ENCODE peak calls at places on chromosome 14, in ten cellular contexts. W is mucosa of descending colon; C is NCI-H2171 treated with DMSO at 0.1 percent for 48 hours; L is astrocyte of the hippocampus; R is CD8-positive, alpha-beta memory T cell; Z is activated naive CD8-positive, alpha-beta T cell treated with anti-CD3 and anti-CD28 coated beads for 36 hours; F is esophagus muscularis mucosa; I is NCI-H1436 treated with DMSO at 0.1 percent for 48 hours; P is lower leg skin; T is neural crest cell. V is an unnamed sample.

GRCh38 chr14:34436118-34436905 is 25.7 kb downstream of the SPTSSA start:
- DNase-seq in P (no peak), C (no peak), Z (no peak), T (no peak), W (no peak), I (no peak), L (no peak), F (no peak), R (no peak), V (no peak)

GRCh38 chr14:63614964-63615363 is 26.7 kb downstream of the WDR89 start:
- DNase-seq in C (peak; percentile 59), W (no peak), R (no peak), Z (no peak), F (no peak), P (no peak), T (no peak), I (no peak), L (peak; percentile 31), V (no peak)

GRCh38 chr14:94876306-94876705 is 106.4 kb upstream of the GSC start:
- DNase-seq in C (no peak), T (no peak), W (no peak), L (no peak), Z (no peak), R (no peak), P (no peak), F (no peak), I (no peak), V (no peak)

GRCh38 chr14:75335588-75335987 is 57.0 kb downstream of the FOS start:
- DNase-seq in W (no peak), Z (no peak), T (no peak), P (no peak), F (no peak), L (peak; percentile 69), C (no peak), I (no peak), R (no peak), V (no peak)

GRCh38 chr14:89302396-89302950 is 114.6 kb downstream of the FOXN3 start:
- DNase-seq in T (no peak), P (no peak), W (no peak), F (no peak), Z (no peak), I (no peak), C (no peak), L (no peak), R (no peak), V (no peak)

GRCh38 chr14:71932229-71932951 is at the start of gene RGS6:
- DNase-seq in I (no peak), R (no peak), Z (peak; percentile 58), C (peak; percentile 65), P (no peak), L (peak; percentile 82), F (peak; percentile 26), T (peak; percentile 30), W (no peak), V (peak; percentile 40)

GRCh38 chr14:92500491-92500941 is 13.1 kb upstream of the RIN3 start:
- DNase-seq in W (no peak), Z (no peak), L (peak; percentile 67), T (peak; percentile 29), R (no peak), C (peak; percentile 46), F (no peak), I (no peak), P (no peak), V (no peak)

GRCh38 chr14:100415226-100415625 is 92.1 kb downstream of the SLC25A47 start:
- DNase-seq in C (no peak), L (no peak), I (no peak), T (no peak), Z (no peak), R (no peak), F (no peak), W (no peak), P (no peak), V (no peak)

GRCh38 chr14:104582649-104583048 is 3.1 kb downstream of the C14orf180 start:
- DNase-seq in L (no peak), P (no peak), Z (no peak), F (no peak), T (no peak), I (no peak), W (no peak), C (peak; percentile 41), R (no peak), V (no peak)

GRCh38 chr14:66709292-66709691 is 201.3 kb downstream of the GPHN start:
- DNase-seq in W (no peak), R (no peak), T (no peak), C (no peak), I (no peak), Z (no peak), L (peak; percentile 35), P (no peak), F (no peak), V (no peak)

GRCh38 chr14:98345186-98345585 is 926.8 kb downstream of the BCL11B start:
- DNase-seq in Z (no peak), W (no peak), P (no peak), C (no peak), T (no peak), R (no peak), I (no peak), F (peak; percentile 64), L (peak; percentile 81), V (no peak)

GRCh38 chr14:72892879-72893635 is 844 bp downstream of the DPF3 start:
- DNase-seq in I (no peak), W (peak; percentile 56), F (no peak), R (peak; percentile 15), T (peak; percentile 25), P (no peak), L (peak; percentile 66), Z (peak; percentile 45), C (peak; percentile 36), V (no peak)

GRCh38 chr14:67263499-67264149 is 22.4 kb downstream of the PALS1 start:
- DNase-seq in I (no peak), L (peak; percentile 55), T (no peak), P (no peak), C (no peak), W (no peak), R (no peak), F (no peak), Z (no peak), V (no peak)

GRCh38 chr14:101442451-101442850 is 118.8 kb upstream of the DIO3 start:
- DNase-seq in R (peak; percentile 76), I (no peak), L (no peak), C (no peak), F (no peak), W (no peak), Z (peak; percentile 77), P (no peak), T (no peak), V (no peak)

GRCh38 chr14:56975521-56975920 is 165.2 kb upstream of the OTX2 start:
- DNase-seq in I (no peak), C (no peak), T (no peak), Z (no peak), W (no peak), L (no peak), F (no peak), R (no peak), P (no peak), V (no peak)

GRCh38 chr14:37753459-37753858 is 158.0 kb downstream of the TTC6 start:
- DNase-seq in F (no peak), P (no peak), C (no peak), L (no peak), R (no peak), T (no peak), Z (no peak), W (no peak), I (no peak), V (no peak)

GRCh38 chr14:62082779-62083178 is 320.6 kb downstream of the SNAPC1 start:
- DNase-seq in I (no peak), L (no peak), F (no peak), P (no peak), W (no peak), R (no peak), C (no peak), Z (no peak), T (no peak), V (no peak)

GRCh38 chr14:35687335-35687939 is 121.7 kb downstream of the RALGAPA1 start:
- DNase-seq in Z (peak; percentile 16), C (peak; percentile 51), L (peak; percentile 66), W (no peak), P (no peak), F (no peak), I (peak; percentile 10), T (peak; percentile 24), R (peak; percentile 16), V (peak; percentile 4)

GRCh38 chr14:100330396-100330931 is 7.3 kb downstream of the SLC25A47 start:
- DNase-seq in F (no peak), Z (no peak), R (no peak), C (peak; percentile 52), P (no peak), T (no peak), L (no peak), W (no peak), I (no peak), V (no peak)

GRCh38 chr14:102239231-102239630 is 65.7 kb downstream of the MOK start:
- DNase-seq in W (no peak), L (no peak), P (no peak), T (no peak), I (no peak), Z (no peak), C (no peak), F (no peak), R (no peak), V (no peak)

GRCh38 chr14:78313499-78313898 is 143.3 kb downstream of the NRXN3 start:
- DNase-seq in T (no peak), I (no peak), R (no peak), Z (no peak), L (no peak), W (no peak), C (no peak), F (peak; percentile 2), P (no peak), V (no peak)

GRCh38 chr14:55600784-55601561 is 21.0 kb downstream of the KTN1 start:
- DNase-seq in T (no peak), I (no peak), P (no peak), R (no peak), W (no peak), Z (no peak), F (no peak), L (peak; percentile 68), C (no peak), V (peak; percentile 21)

GRCh38 chr14:69501362-69501964 is 16.9 kb downstream of the PLEKHD1 start:
- DNase-seq in F (no peak), T (no peak), C (peak; percentile 97), I (no peak), Z (no peak), L (peak; percentile 65), R (no peak), P (no peak), W (no peak), V (no peak)

GRCh38 chr14:24978862-24979724 is 70.9 kb downstream of the STXBP6 start:
- DNase-seq in Z (no peak), C (no peak), I (no peak), F (no peak), P (no peak), L (peak; percentile 27), T (no peak), R (no peak), W (no peak), V (no peak)

GRCh38 chr14:101963052-101963451 is 1.3 kb upstream of the DYNC1H1 start:
- DNase-seq in T (no peak), R (no peak), F (no peak), W (no peak), C (peak; percentile 90), Z (no peak), I (no peak), L (no peak), P (no peak), V (no peak)

GRCh38 chr14:62289471-62289870 is 527.3 kb downstream of the SNAPC1 start:
- DNase-seq in W (no peak), T (no peak), Z (no peak), L (peak; percentile 85), R (no peak), F (no peak), P (no peak), I (no peak), C (no peak), V (no peak)

GRCh38 chr14:59511916-59512530 is 27.7 kb downstream of the JKAMP start:
- DNase-seq in I (no peak), W (no peak), F (no peak), P (no peak), R (no peak), C (peak; percentile 26), Z (peak; percentile 14), T (peak; percentile 44), L (peak; percentile 28), V (peak; percentile 9)

GRCh38 chr14:85415015-85415712 is 114.8 kb upstream of the FLRT2 start:
- DNase-seq in Z (no peak), W (no peak), P (peak; percentile 89), T (no peak), C (peak; percentile 19), F (no peak), R (no peak), L (peak; percentile 74), I (no peak), V (peak; percentile 97)